ENCODE peak calls at places on chromosomes 6 and 20, in nine cellular contexts. W, K, T, B, C, S, F, D and E are unnamed samples.

GRCh38 chr6:83511901-83512681 is at the start of gene PRSS35:
- DNase-seq in W (peak; percentile 23), K (peak; percentile 59), T (peak; percentile 67), B (no peak), C (peak; percentile 38), S (peak; percentile 44), F (peak; percentile 57), D (peak; percentile 52), E (peak; percentile 64)

GRCh38 chr20:4711511-4711910 is 10.2 kb upstream of the PRND start:
- DNase-seq in W (no peak), K (no peak), T (no peak), B (no peak), C (no peak), S (no peak), F (no peak), D (no peak), E (no peak)

GRCh38 chr6:130676077-130676772 is 151.0 kb upstream of the SMLR1 start:
- DNase-seq in W (peak; percentile 37), K (no peak), T (no peak), B (no peak), C (peak; percentile 25), S (no peak), F (no peak), D (no peak), E (no peak)

GRCh38 chr6:44192428-44193041 is 24.2 kb upstream of the MYMX start:
- DNase-seq in W (no peak), K (no peak), T (no peak), B (no peak), C (no peak), S (peak; percentile 46), F (no peak), D (no peak), E (no peak)

GRCh38 chr6:119351005-119351394 is 1.4 kb upstream of the MAN1A1 start:
- DNase-seq in W (no peak), K (no peak), T (no peak), B (no peak), C (no peak), S (peak; percentile 36), F (peak; percentile 4), D (peak; percentile 74), E (no peak)

GRCh38 chr6:18978330-18979128 is 591.4 kb downstream of the RNF144B start:
- DNase-seq in W (no peak), K (peak; percentile 35), T (no peak), B (no peak), C (peak; percentile 89), S (no peak), F (peak; percentile 7), D (no peak), E (peak; percentile 35)

GRCh38 chr6:139161817-139162284 is 27.0 kb downstream of the HECA start:
- DNase-seq in W (no peak), K (no peak), T (no peak), B (no peak), C (no peak), S (peak; percentile 88), F (no peak), D (no peak), E (no peak)

GRCh38 chr6:43887340-43887858 is 117.4 kb downstream of the VEGFA start:
- DNase-seq in W (no peak), K (peak; percentile 20), T (no peak), B (no peak), C (no peak), S (no peak), F (no peak), D (no peak), E (no peak)

GRCh38 chr6:1669996-1670395 is 60.3 kb downstream of the FOXC1 start:
- DNase-seq in W (no peak), K (no peak), T (no peak), B (no peak), C (no peak), S (no peak), F (no peak), D (no peak), E (no peak)

GRCh38 chr6:138421089-138421488 is 17.1 kb downstream of the HEBP2 start:
- DNase-seq in W (no peak), K (no peak), T (no peak), B (no peak), C (no peak), S (no peak), F (no peak), D (no peak), E (no peak)

GRCh38 chr6:53862517-53863457 is 68.0 kb downstream of the LRRC1 start:
- DNase-seq in W (no peak), K (no peak), T (no peak), B (no peak), C (peak; percentile 38), S (no peak), F (no peak), D (peak; percentile 62), E (no peak)

GRCh38 chr6:95487817-95488216 is 89.5 kb upstream of the MANEA start:
- DNase-seq in W (no peak), K (no peak), T (no peak), B (no peak), C (no peak), S (no peak), F (no peak), D (no peak), E (no peak)

GRCh38 chr6:7313505-7314165 is 636 bp upstream of the SSR1 start:
- DNase-seq in W (peak; percentile 19), K (peak; percentile 61), T (no peak), B (no peak), C (no peak), S (no peak), F (no peak), D (no peak), E (no peak)

GRCh38 chr20:1802385-1803215 is 92.6 kb upstream of the SIRPA start:
- DNase-seq in W (no peak), K (peak; percentile 56), T (peak; percentile 64), B (peak; percentile 33), C (peak; percentile 32), S (peak; percentile 81), F (peak; percentile 70), D (peak; percentile 74), E (peak; percentile 63)
- TF ChIP-seq CTCF in W (peak; percentile 27), K (peak; percentile 69), T (peak; percentile 67), B (peak; percentile 75), C (peak; percentile 78), S (peak; percentile 45), F (peak; percentile 81), D (peak; percentile 74), E (no peak)

GRCh38 chr6:82331031-82331773 is 32.4 kb upstream of the TPBG start:
- DNase-seq in W (no peak), K (peak; percentile 30), T (no peak), B (no peak), C (no peak), S (no peak), F (peak; percentile 59), D (peak; percentile 59), E (no peak)
- TF ChIP-seq CTCF in W (no peak), K (no peak), T (no peak), B (no peak), C (peak; percentile 51), S (no peak), F (peak; percentile 41), D (peak; percentile 40), E (no peak)

GRCh38 chr20:17541596-17541995 is 10.4 kb upstream of the BFSP1 start:
- DNase-seq in W (no peak), K (no peak), T (no peak), B (no peak), C (no peak), S (no peak), F (no peak), D (no peak), E (no peak)

GRCh38 chr20:17541996-17542395 is 10.8 kb upstream of the BFSP1 start:
- DNase-seq in W (no peak), K (no peak), T (no peak), B (no peak), C (peak; percentile 63), S (no peak), F (no peak), D (peak; percentile 81), E (no peak)

GRCh38 chr20:17542481-17542880 is 11.3 kb upstream of the BFSP1 start:
- DNase-seq in W (no peak), K (no peak), T (no peak), B (no peak), C (no peak), S (no peak), F (no peak), D (no peak), E (no peak)

GRCh38 chr20:17543531-17543961 is 12.4 kb upstream of the BFSP1 start:
- DNase-seq in W (no peak), K (no peak), T (no peak), B (no peak), C (peak; percentile 69), S (no peak), F (no peak), D (peak; percentile 80), E (no peak)

DNA sequence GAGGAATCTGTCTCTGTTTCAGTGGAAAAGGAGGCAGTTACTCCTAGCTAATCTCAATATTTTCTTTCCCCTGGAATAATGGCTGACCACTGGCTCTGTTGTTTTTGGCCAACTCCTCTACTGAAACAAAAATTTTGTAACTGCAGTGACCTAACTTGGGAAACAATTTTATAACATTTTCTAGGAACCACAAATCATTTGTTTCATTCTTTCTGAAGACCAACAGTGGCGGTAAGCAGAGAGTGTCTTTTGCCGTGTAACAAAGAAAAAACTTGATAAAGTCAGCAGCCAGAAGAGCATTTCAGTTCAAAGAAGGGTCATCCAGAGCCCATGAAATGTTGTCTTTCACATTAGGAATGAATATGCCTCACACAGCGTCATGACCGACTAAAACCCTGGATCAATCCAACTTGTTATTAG is 11.8 kb upstream of the BFSP1 start:
- DNase-seq in W (peak; percentile 35), K (no peak), T (no peak), B (no peak), C (peak; percentile 92), S (no peak), F (no peak), D (peak; percentile 90), E (no peak)
- TF ChIP-seq CTCF in W (no peak), K (no peak), T (no peak), B (no peak), C (no peak), S (no peak), F (no peak), D (no peak), E (no peak)

GRCh38 chr20:25254986-25255680 is 7.2 kb downstream of the PYGB start:
- DNase-seq in W (no peak), K (peak; percentile 89), T (no peak), B (no peak), C (no peak), S (no peak), F (no peak), D (no peak), E (peak; percentile 49)
- TF ChIP-seq CTCF in W (no peak), K (no peak), T (no peak), B (no peak), C (no peak), S (no peak), F (peak; percentile 9), D (no peak), E (no peak)